ENCODE peak calls at places on chromosomes 11 and 22, in seven cellular contexts. One of them, this sample, is unnamed. For H3K4me1, the result is how much of the 10 kb centered on the place peaks cover.

GRCh38 chr11:31106963-31107576 is 262.5 kb downstream of the DCDC1 start:
- DNase-seq in fibroblast of lung: peak
- DNase-seq in mammary epithelial cell: peak
- DNase-seq in SK-N-SH: peak
- DNase-seq in GM12878: no peak
- DNase-seq in MM.1S: peak
- DNase-seq in GM23248: peak
- DNase-seq in this sample: peak

GRCh38 chr11:125626381-125626950 is 1.5 kb downstream of the CHEK1 start:
- DNase-seq in MM.1S: peak
- DNase-seq in mammary epithelial cell: no peak
- DNase-seq in fibroblast of lung: no peak
- DNase-seq in GM23248: peak
- DNase-seq in GM12878: peak
- DNase-seq in SK-N-SH: no peak
- DNase-seq in this sample: no peak

GRCh38 chr22:28345304-28345703 is 334.3 kb downstream of the TTC28 start:
- DNase-seq in fibroblast of lung: peak
- DNase-seq in GM12878: no peak
- DNase-seq in mammary epithelial cell: peak
- DNase-seq in GM23248: peak
- DNase-seq in MM.1S: no peak
- DNase-seq in SK-N-SH: no peak
- DNase-seq in this sample: peak

GRCh38 chr11:27468643-27469332 is 3.8 kb downstream of the LGR4 start:
- DNase-seq in GM12878: no peak
- DNase-seq in fibroblast of lung: no peak
- DNase-seq in GM23248: peak
- DNase-seq in MM.1S: no peak
- DNase-seq in mammary epithelial cell: peak
- DNase-seq in SK-N-SH: no peak
- DNase-seq in this sample: peak

GRCh38 chr22:26483043-26483438 is 542 bp downstream of the HPS4 start:
- DNase-seq in mammary epithelial cell: no peak
- DNase-seq in fibroblast of lung: peak
- DNase-seq in MM.1S: no peak
- DNase-seq in GM23248: no peak
- DNase-seq in GM12878: no peak
- DNase-seq in SK-N-SH: no peak
- DNase-seq in this sample: no peak

GRCh38 chr11:73416711-73417265 is 40.6 kb downstream of the RELT start:
- DNase-seq in SK-N-SH: no peak
- DNase-seq in GM23248: peak
- DNase-seq in GM12878: no peak
- DNase-seq in MM.1S: no peak
- DNase-seq in mammary epithelial cell: no peak
- DNase-seq in fibroblast of lung: peak
- DNase-seq in this sample: peak

GRCh38 chr11:65562788-65563187 is 4.6 kb upstream of the LTBP3 start:
- DNase-seq in GM23248: no peak
- DNase-seq in fibroblast of lung: no peak
- DNase-seq in mammary epithelial cell: no peak
- DNase-seq in MM.1S: no peak
- DNase-seq in GM12878: no peak
- DNase-seq in SK-N-SH: no peak
- DNase-seq in this sample: no peak

GRCh38 chr11:86442420-86442819 is 67.7 kb downstream of the CCDC81 start:
- DNase-seq in fibroblast of lung: no peak
- DNase-seq in GM12878: no peak
- DNase-seq in SK-N-SH: no peak
- DNase-seq in MM.1S: no peak
- DNase-seq in mammary epithelial cell: no peak
- DNase-seq in GM23248: peak
- DNase-seq in this sample: no peak

GRCh38 chr11:35206616-35207015 is 67.6 kb downstream of the CD44 start:
- DNase-seq in SK-N-SH: no peak
- DNase-seq in mammary epithelial cell: no peak
- DNase-seq in GM23248: no peak
- DNase-seq in GM12878: no peak
- DNase-seq in MM.1S: no peak
- DNase-seq in fibroblast of lung: no peak
- DNase-seq in this sample: no peak

GRCh38 chr22:38335077-38335476 is 17.8 kb upstream of the CSNK1E start:
- DNase-seq in GM12878: no peak
- DNase-seq in MM.1S: no peak
- DNase-seq in GM23248: peak
- DNase-seq in SK-N-SH: no peak
- DNase-seq in mammary epithelial cell: peak
- DNase-seq in fibroblast of lung: peak
- DNase-seq in this sample: peak

GRCh38 chr11:74838188-74838587 is 89.5 kb downstream of the RNF169 start:
- DNase-seq in SK-N-SH: no peak
- DNase-seq in GM12878: no peak
- DNase-seq in fibroblast of lung: no peak
- DNase-seq in GM23248: no peak
- DNase-seq in MM.1S: no peak
- DNase-seq in mammary epithelial cell: no peak
- DNase-seq in this sample: no peak

GRCh38 chr22:11598492-11599440 is 3929.2 kb upstream of the OR11H1 start:
- DNase-seq in GM12878: no peak
- DNase-seq in mammary epithelial cell: no peak
- DNase-seq in GM23248: no peak
- DNase-seq in fibroblast of lung: no peak
- DNase-seq in MM.1S: no peak
- DNase-seq in SK-N-SH: no peak
- DNase-seq in this sample: no peak

GRCh38 chr11:3009481-3009880 is 17.4 kb upstream of the NAP1L4 start:
- DNase-seq in GM23248: no peak
- DNase-seq in MM.1S: no peak
- DNase-seq in GM12878: no peak
- DNase-seq in SK-N-SH: no peak
- DNase-seq in fibroblast of lung: no peak
- DNase-seq in mammary epithelial cell: no peak
- DNase-seq in this sample: no peak

GRCh38 chr22:32623943-32624342 is 149.3 kb downstream of the FBXO7 start:
- DNase-seq in mammary epithelial cell: no peak
- DNase-seq in MM.1S: no peak
- DNase-seq in SK-N-SH: no peak
- DNase-seq in GM12878: no peak
- DNase-seq in GM23248: peak
- DNase-seq in fibroblast of lung: peak
- DNase-seq in this sample: peak

GRCh38 chr11:106969660-106970059 is 48.6 kb downstream of the GUCY1A2 start:
- DNase-seq in GM12878: no peak
- DNase-seq in GM23248: no peak
- DNase-seq in SK-N-SH: no peak
- DNase-seq in mammary epithelial cell: no peak
- DNase-seq in MM.1S: no peak
- DNase-seq in fibroblast of lung: no peak
- DNase-seq in this sample: no peak

GRCh38 chr22:47051435-47052175 is 289.2 kb downstream of the TBC1D22A start:
- DNase-seq in GM23248: no peak
- DNase-seq in mammary epithelial cell: no peak
- DNase-seq in SK-N-SH: no peak
- DNase-seq in GM12878: no peak
- DNase-seq in fibroblast of lung: no peak
- DNase-seq in MM.1S: no peak
- DNase-seq in this sample: no peak

GRCh38 chr22:28268176-28268575 is 349.1 kb upstream of the PITPNB start:
- DNase-seq in GM12878: no peak
- DNase-seq in MM.1S: no peak
- DNase-seq in mammary epithelial cell: peak
- DNase-seq in SK-N-SH: no peak
- DNase-seq in GM23248: peak
- DNase-seq in fibroblast of lung: no peak
- DNase-seq in this sample: peak

GRCh38 chr11:59616396-59616982 is 915 bp upstream of the OSBP start:
- DNase-seq in GM23248: no peak
- DNase-seq in MM.1S: no peak
- DNase-seq in GM12878: no peak
- DNase-seq in SK-N-SH: no peak
- DNase-seq in fibroblast of lung: no peak
- DNase-seq in mammary epithelial cell: no peak
- DNase-seq in this sample: no peak

GRCh38 chr22:48849963-48850657 is 977.6 kb downstream of the BRD1 start:
- DNase-seq in GM23248: no peak
- DNase-seq in fibroblast of lung: no peak
- DNase-seq in mammary epithelial cell: no peak
- DNase-seq in SK-N-SH: no peak
- DNase-seq in GM12878: no peak
- DNase-seq in MM.1S: no peak
- DNase-seq in this sample: no peak

GRCh38 chr22:44180706-44181032 is at the start of gene PARVG:
- DNase-seq in GM12878: peak
- DNase-seq in GM23248: no peak
- DNase-seq in fibroblast of lung: no peak
- DNase-seq in MM.1S: peak
- DNase-seq in mammary epithelial cell: peak
- DNase-seq in SK-N-SH: no peak
- DNase-seq in this sample: no peak

GRCh38 chr22:44179989-44180705 is 578 bp upstream of the PARVG start:
- DNase-seq in mammary epithelial cell: no peak
- DNase-seq in MM.1S: no peak
- DNase-seq in SK-N-SH: no peak
- DNase-seq in GM23248: no peak
- DNase-seq in GM12878: no peak
- DNase-seq in fibroblast of lung: no peak
- DNase-seq in this sample: no peak

GRCh38 chr22:44182591-44183588 is 2.2 kb downstream of the PARVG start:
- DNase-seq in fibroblast of lung: no peak
- DNase-seq in MM.1S: no peak
- DNase-seq in SK-N-SH: no peak
- DNase-seq in GM23248: no peak
- DNase-seq in GM12878: no peak
- DNase-seq in mammary epithelial cell: no peak
- DNase-seq in this sample: no peak

GRCh38 chr22:44181912-44182590 is 1.3 kb downstream of the PARVG start:
- DNase-seq in MM.1S: no peak
- DNase-seq in GM12878: no peak
- DNase-seq in SK-N-SH: no peak
- DNase-seq in mammary epithelial cell: no peak
- DNase-seq in GM23248: no peak
- DNase-seq in fibroblast of lung: no peak
- DNase-seq in this sample: no peak

GRCh38 chr22:44181033-44181911 is 547 bp downstream of the PARVG start:
- DNase-seq in fibroblast of lung: no peak
- DNase-seq in GM12878: no peak
- DNase-seq in MM.1S: peak
- DNase-seq in SK-N-SH: no peak
- DNase-seq in mammary epithelial cell: no peak
- DNase-seq in GM23248: no peak
- DNase-seq in this sample: no peak
- H3K4me3 ChIP-seq in fibroblast of lung: no peak
- H3K4me3 ChIP-seq in GM12878: peak
- H3K4me3 ChIP-seq in MM.1S: peak
- H3K4me3 ChIP-seq in SK-N-SH: no peak
- H3K4me3 ChIP-seq in mammary epithelial cell: no peak
- H3K4me3 ChIP-seq in GM23248: no peak
- H3K4me3 ChIP-seq in this sample: no peak

DNA sequence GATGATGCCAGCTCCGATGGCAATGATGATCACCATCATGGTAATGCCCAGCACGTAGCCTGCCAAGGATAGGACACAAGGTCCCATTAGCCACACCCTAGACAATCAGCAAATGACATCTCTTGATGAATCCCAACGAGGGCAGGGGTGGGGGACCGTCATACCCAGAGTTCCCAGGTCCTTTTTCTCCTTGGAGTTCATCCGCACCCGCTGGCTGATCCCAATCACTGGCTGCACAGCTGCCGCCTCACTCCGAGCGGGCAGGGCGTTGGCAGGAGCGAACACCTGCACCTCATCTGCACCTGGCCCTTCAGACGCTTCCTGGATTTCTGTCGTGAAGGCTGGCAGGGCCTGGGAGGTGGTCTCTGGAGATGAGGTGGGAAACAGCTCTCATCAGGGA is 3.0 kb downstream of the PIK3IP1 start:
- DNase-seq in GM23248: no peak
- DNase-seq in mammary epithelial cell: no peak
- DNase-seq in SK-N-SH: no peak
- DNase-seq in MM.1S: no peak
- DNase-seq in GM12878: no peak
- DNase-seq in fibroblast of lung: no peak
- DNase-seq in this sample: no peak
- H3K9ac ChIP-seq in GM23248: no peak
- H3K9ac ChIP-seq in mammary epithelial cell: no peak
- H3K9ac ChIP-seq in SK-N-SH: no peak
- H3K9ac ChIP-seq in MM.1S: peak
- H3K9ac ChIP-seq in GM12878: peak
- H3K9ac ChIP-seq in fibroblast of lung: no peak
- H3K9ac ChIP-seq in this sample: peak

GRCh38 chr11:17407575-17407974 is 19.1 kb upstream of the KCNJ11 start:
- DNase-seq in fibroblast of lung: no peak
- DNase-seq in MM.1S: no peak
- DNase-seq in GM12878: no peak
- DNase-seq in GM23248: no peak
- DNase-seq in SK-N-SH: no peak
- DNase-seq in mammary epithelial cell: no peak
- DNase-seq in this sample: no peak

GRCh38 chr11:17406818-17407149 is 18.3 kb upstream of the KCNJ11 start:
- DNase-seq in GM12878: no peak
- DNase-seq in GM23248: no peak
- DNase-seq in MM.1S: no peak
- DNase-seq in mammary epithelial cell: no peak
- DNase-seq in SK-N-SH: no peak
- DNase-seq in fibroblast of lung: no peak
- DNase-seq in this sample: no peak

GRCh38 chr11:17406082-17406817 is 17.8 kb upstream of the KCNJ11 start:
- DNase-seq in MM.1S: no peak
- DNase-seq in GM12878: no peak
- DNase-seq in GM23248: no peak
- DNase-seq in SK-N-SH: no peak
- DNase-seq in fibroblast of lung: no peak
- DNase-seq in mammary epithelial cell: no peak
- DNase-seq in this sample: no peak

GRCh38 chr11:17408641-17409040 is 20.2 kb upstream of the KCNJ11 start:
- DNase-seq in GM12878: no peak
- DNase-seq in GM23248: no peak
- DNase-seq in fibroblast of lung: no peak
- DNase-seq in MM.1S: no peak
- DNase-seq in SK-N-SH: no peak
- DNase-seq in mammary epithelial cell: no peak
- DNase-seq in this sample: no peak

DNA sequence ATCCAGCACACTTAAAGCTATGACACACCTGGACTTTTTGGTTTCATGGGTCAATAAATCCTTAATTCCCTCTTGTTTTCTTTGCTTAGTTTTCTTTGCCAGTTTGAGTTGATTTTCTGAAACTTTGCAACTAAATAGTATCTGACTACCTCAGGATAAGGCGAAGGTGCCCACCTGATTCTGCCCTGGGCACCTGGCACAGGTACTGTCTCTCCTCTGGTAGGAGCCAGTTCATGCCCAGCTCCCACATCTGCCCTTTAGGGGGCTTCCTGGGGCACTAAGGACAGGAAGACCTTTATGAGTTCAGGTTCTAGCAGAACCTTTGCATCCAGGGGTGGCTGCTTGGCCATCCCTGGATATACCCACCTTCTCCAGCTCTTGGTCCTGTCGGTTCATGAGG is 19.6 kb upstream of the KCNJ11 start:
- DNase-seq in MM.1S: no peak
- DNase-seq in mammary epithelial cell: no peak
- DNase-seq in fibroblast of lung: no peak
- DNase-seq in SK-N-SH: no peak
- DNase-seq in GM12878: no peak
- DNase-seq in GM23248: no peak
- DNase-seq in this sample: no peak
- H3K4me1 ChIP-seq in MM.1S: under half
- H3K4me1 ChIP-seq in mammary epithelial cell: under half
- H3K4me1 ChIP-seq in fibroblast of lung: under half
- H3K4me1 ChIP-seq in SK-N-SH: under half
- H3K4me1 ChIP-seq in GM12878: under half
- H3K4me1 ChIP-seq in GM23248: under half
- H3K4me1 ChIP-seq in this sample: under half

GRCh38 chr22:22866381-22867111 is 21.1 kb upstream of the IGLL5 start:
- DNase-seq in GM12878: no peak
- DNase-seq in mammary epithelial cell: no peak
- DNase-seq in GM23248: peak
- DNase-seq in MM.1S: no peak
- DNase-seq in SK-N-SH: no peak
- DNase-seq in fibroblast of lung: peak
- DNase-seq in this sample: no peak
- H3K4me3 ChIP-seq in GM12878: no peak
- H3K4me3 ChIP-seq in mammary epithelial cell: no peak
- H3K4me3 ChIP-seq in GM23248: no peak
- H3K4me3 ChIP-seq in MM.1S: peak
- H3K4me3 ChIP-seq in SK-N-SH: no peak
- H3K4me3 ChIP-seq in fibroblast of lung: no peak
- H3K4me3 ChIP-seq in this sample: no peak

This sample was measured in adipocyte.